ENCODE peak calls at places on chromosomes 16 and 17, in six cellular contexts. X is aorta; J is tibial artery; U is left ventricle myocardium inferior; M is body of pancreas; R is CD8-positive, alpha-beta T cell. W is an unnamed sample. For H3K9me3 and H3K36me3, the result is how much of the 10 kb centered on the place peaks cover.

GRCh38 chr17:66365903-66366302 is 63.5 kb downstream of the PRKCA start:
- DNase-seq in R (no peak), M (no peak), U (no peak), X (no peak), J (no peak), W (no peak)

GRCh38 chr17:79082311-79083190 is 7.9 kb downstream of the ENGASE start:
- DNase-seq in R (peak), J (no peak), X (no peak), M (peak), U (peak), W (peak)

GRCh38 chr16:62732101-62732500 is 695.9 kb upstream of the CDH8 start:
- DNase-seq in X (no peak), U (no peak), R (no peak), M (no peak), J (no peak), W (no peak)

GRCh38 chr16:30528799-30529457 is 2.6 kb upstream of the ZNF768 start:
- DNase-seq in M (no peak), J (no peak), R (no peak), X (no peak), U (no peak), W (no peak)

GRCh38 chr16:75317101-75317522 is 65.7 kb upstream of the BCAR1 start:
- DNase-seq in U (peak), J (no peak), R (no peak), M (no peak), X (no peak), W (no peak)

GRCh38 chr16:86203557-86204275 is 304.8 kb downstream of the IRF8 start:
- DNase-seq in X (no peak), J (no peak), M (no peak), U (no peak), R (no peak), W (no peak)

GRCh38 chr17:63358956-63359355 is 87.2 kb downstream of the CYB561 start:
- DNase-seq in J (no peak), X (no peak), M (no peak), U (no peak), R (no peak), W (no peak)

GRCh38 chr16:22664132-22664531 is 149.8 kb upstream of the HS3ST2 start:
- DNase-seq in M (no peak), U (no peak), R (no peak), X (no peak), J (no peak), W (no peak)

GRCh38 chr16:68091604-68092261 is 6.6 kb downstream of the NFATC3 start:
- DNase-seq in R (no peak), U (no peak), X (no peak), J (no peak), M (no peak), W (no peak)

GRCh38 chr16:89153848-89154271 is 17.7 kb upstream of the CDH15 start:
- DNase-seq in R (no peak), X (no peak), J (no peak), M (no peak), U (no peak), W (no peak)

GRCh38 chr17:48724241-48725004 is 1.4 kb downstream of the PRAC2 start:
- DNase-seq in M (peak), U (peak), R (peak), X (peak), J (peak), W (peak)

GRCh38 chr17:27797390-27798091 is 2.8 kb downstream of the NOS2 start:
- DNase-seq in R (no peak), X (no peak), J (no peak), U (no peak), M (no peak), W (no peak)

GRCh38 chr17:32341141-32341856 is 674 bp downstream of the C17orf75 start:
- DNase-seq in M (no peak), U (no peak), J (no peak), X (no peak), R (peak), W (no peak)

GRCh38 chr17:45809484-45809883 is 25.4 kb downstream of the CRHR1 start:
- DNase-seq in M (no peak), X (no peak), R (no peak), J (no peak), U (no peak), W (no peak)

GRCh38 chr16:88956546-88957455 is 20.2 kb downstream of the CBFA2T3 start:
- DNase-seq in U (no peak), M (no peak), J (no peak), X (peak), R (no peak), W (no peak)

GRCh38 chr17:66142428-66142827 is 49.5 kb downstream of the CEP112 start:
- DNase-seq in M (no peak), R (no peak), U (no peak), J (no peak), X (no peak), W (no peak)

GRCh38 chr17:17724991-17725852 is 44.0 kb downstream of the RAI1 start:
- DNase-seq in M (no peak), X (no peak), R (no peak), U (no peak), J (no peak), W (no peak)

GRCh38 chr16:53061701-53062159 is 6.9 kb downstream of the CHD9 start:
- DNase-seq in U (peak), R (no peak), X (peak), M (no peak), J (peak), W (no peak)

GRCh38 chr16:56807011-56807675 is 57.9 kb upstream of the SLC12A3 start:
- DNase-seq in R (no peak), U (no peak), X (no peak), J (no peak), M (no peak), W (no peak)

DNA sequence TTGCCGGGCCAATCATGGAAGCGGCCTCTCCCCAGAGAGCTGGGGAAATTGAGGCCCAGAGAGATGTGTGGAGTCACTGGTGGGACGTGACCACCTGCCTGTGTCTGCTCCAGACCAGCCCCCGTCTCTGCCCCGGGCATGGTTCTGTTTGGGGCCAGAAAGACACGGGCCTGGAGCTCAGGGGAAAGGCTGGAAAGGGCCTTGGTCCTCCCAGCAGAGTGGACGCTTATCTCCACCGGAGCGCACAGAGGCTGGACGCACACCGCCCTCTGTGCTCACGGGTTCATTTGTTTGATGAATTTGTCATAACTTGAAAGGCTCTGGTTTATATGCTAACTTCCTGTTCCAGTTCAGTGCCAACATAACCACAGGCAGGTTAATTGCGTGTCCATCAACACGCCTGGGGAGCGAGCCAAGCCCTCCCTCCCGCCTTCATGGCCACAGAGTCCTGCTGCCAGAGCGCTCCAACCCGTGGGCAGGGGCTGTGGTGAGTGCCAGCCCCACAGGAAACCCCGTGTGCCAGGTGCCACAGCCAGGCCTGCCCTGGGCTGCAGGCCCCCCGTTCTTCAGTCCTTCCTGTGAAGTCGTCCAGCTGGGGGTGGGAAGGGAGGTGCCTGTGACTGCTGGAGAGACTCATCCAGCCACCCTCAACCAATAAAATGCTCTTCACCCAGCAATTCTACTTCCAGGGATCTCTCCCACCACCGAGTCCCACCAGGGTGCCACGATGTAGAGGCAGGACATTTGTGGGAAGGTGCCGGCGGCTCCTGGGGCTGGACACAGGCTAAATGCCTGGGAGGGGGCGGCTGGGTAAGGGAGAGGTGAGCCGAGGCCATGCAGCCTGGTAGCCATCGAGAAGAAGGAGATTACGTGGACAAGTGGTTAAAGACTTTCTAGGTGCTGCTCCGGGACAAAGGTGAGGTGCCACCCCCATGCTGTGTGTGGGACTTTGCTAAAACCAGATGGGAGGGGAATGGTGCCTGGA is 29.4 kb upstream of the BAHCC1 start:
- DNase-seq in M (peak), U (no peak), J (peak), X (peak), R (no peak), W (no peak)
- H3K4me3 ChIP-seq in M (no peak), U (peak), J (peak), X (no peak), R (peak), W (no peak)

DNA sequence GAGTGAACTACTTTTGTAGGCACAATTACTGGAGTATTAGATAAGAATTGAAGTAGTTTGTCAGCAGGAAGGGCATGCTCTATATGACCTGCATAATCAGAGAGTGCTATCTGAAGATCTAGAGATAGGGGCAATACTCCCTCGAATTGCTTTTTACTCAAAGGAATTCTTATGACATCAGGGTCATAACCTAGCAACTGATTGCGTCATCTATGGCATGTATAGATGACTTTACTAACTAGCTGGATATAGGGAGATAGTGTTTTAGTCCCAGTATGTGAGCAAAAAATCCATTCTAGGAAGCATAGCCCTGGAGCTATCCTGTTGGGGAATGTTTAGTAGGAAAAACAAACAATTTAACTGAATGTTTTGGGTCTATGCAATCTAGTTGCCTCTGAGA is 109.5 kb upstream of the ZNF267 start:
- DNase-seq in U (no peak), X (no peak), M (no peak), J (no peak), R (no peak), W (no peak)
- H3K9me3 ChIP-seq in U (half or more), X (under half), M (under half), J (half or more), R (under half), W (under half)

GRCh38 chr17:8893059-8893458 is 25.6 kb upstream of the PIK3R6 start:
- DNase-seq in U (no peak), M (no peak), X (no peak), J (no peak), R (no peak), W (no peak)

GRCh38 chr17:8892338-8892690 is 24.8 kb upstream of the PIK3R6 start:
- DNase-seq in U (no peak), X (no peak), R (no peak), M (no peak), J (no peak), W (no peak)

GRCh38 chr17:8894189-8894611 is 26.7 kb upstream of the PIK3R6 start:
- DNase-seq in U (no peak), R (no peak), M (no peak), X (no peak), J (no peak), W (no peak)

GRCh38 chr17:8894673-8895578 is 27.5 kb upstream of the PIK3R6 start:
- DNase-seq in J (peak), M (peak), U (peak), X (no peak), R (peak), W (peak)

GRCh38 chr17:8893621-8894020 is 26.1 kb upstream of the PIK3R6 start:
- DNase-seq in J (no peak), X (no peak), U (no peak), R (no peak), M (no peak), W (no peak)
- H3K36me3 ChIP-seq in J (under half), X (under half), U (under half), R (half or more), M (under half), W (under half)

GRCh38 chr16:7492122-7492521 is 159.5 kb downstream of the RBFOX1 start:
- DNase-seq in J (no peak), R (no peak), U (no peak), X (no peak), M (no peak), W (no peak)

GRCh38 chr16:7493133-7493532 is 160.5 kb downstream of the RBFOX1 start:
- DNase-seq in R (no peak), J (no peak), M (no peak), U (no peak), X (no peak), W (no peak)

GRCh38 chr16:7501868-7502267 is 169.2 kb downstream of the RBFOX1 start:
- DNase-seq in X (no peak), J (no peak), M (no peak), U (no peak), R (no peak), W (no peak)

DNA sequence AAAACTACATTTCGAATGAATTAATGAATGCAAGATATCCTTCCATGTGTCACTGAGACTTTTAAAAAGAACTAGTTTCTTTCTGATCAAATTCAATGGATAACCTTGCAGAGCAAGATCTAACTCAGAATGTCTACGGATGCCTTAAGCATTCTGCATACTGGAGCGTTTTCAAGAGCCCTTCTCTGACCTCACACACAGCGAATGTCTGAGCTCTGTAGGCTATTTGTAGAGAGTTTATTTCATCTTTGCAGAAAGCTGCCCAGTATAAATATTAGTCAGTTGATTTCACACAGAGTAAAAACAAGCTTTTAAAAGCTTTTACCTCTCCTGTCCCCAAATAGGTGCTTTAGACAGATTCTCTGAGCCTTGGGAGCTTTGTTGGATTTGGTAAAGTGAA is 165.0 kb downstream of the RBFOX1 start:
- DNase-seq in X (no peak), M (no peak), R (no peak), U (no peak), J (no peak), W (no peak)
- H3K4me3 ChIP-seq in X (no peak), M (no peak), R (no peak), U (no peak), J (no peak), W (no peak)

GRCh38 chr17:38893113-38893512 is 23.3 kb downstream of the LASP1 start:
- DNase-seq in J (no peak), R (no peak), X (no peak), M (no peak), U (no peak), W (no peak)
- H3K9me3 ChIP-seq in J (under half), R (under half), X (under half), M (under half), U (under half), W (under half)

GRCh38 chr17:9895923-9896322 is 9.1 kb downstream of the RCVRN start:
- DNase-seq in M (no peak), X (no peak), R (no peak), U (no peak), J (no peak), W (no peak)

GRCh38 chr17:9887521-9887920 is 17.6 kb downstream of the RCVRN start:
- DNase-seq in U (no peak), M (no peak), X (no peak), J (no peak), R (no peak), W (no peak)

GRCh38 chr17:9893606-9894005 is 11.5 kb downstream of the RCVRN start:
- DNase-seq in M (no peak), R (no peak), J (no peak), U (no peak), X (no peak), W (no peak)

GRCh38 chr17:9886141-9886930 is 18.7 kb downstream of the RCVRN start:
- DNase-seq in J (no peak), X (no peak), R (no peak), M (no peak), U (no peak), W (no peak)

DNA sequence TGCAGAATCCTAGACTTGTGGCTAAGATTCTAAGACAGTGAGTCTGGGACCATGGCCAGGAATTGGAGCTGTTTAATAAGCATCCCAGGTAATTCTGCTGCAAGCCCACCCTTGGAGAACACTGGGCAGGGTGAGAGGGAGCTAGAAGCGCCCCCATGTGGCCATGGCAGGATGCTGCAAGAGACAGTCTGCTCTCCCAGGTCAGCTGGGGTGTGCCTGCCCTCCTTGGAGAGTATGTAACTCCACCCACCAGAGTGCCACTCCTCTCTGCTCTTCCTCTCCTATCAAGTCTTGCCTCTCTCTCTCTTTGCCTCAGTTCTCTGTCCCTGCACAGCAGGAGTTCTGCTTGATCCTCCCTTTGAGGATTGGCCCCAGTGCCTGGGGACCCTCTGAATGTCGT is 14.9 kb downstream of the RCVRN start:
- DNase-seq in U (no peak), M (no peak), R (no peak), J (no peak), X (no peak), W (no peak)
- H3K36me3 ChIP-seq in U (under half), M (under half), R (under half), J (under half), X (under half), W (under half)

DNA sequence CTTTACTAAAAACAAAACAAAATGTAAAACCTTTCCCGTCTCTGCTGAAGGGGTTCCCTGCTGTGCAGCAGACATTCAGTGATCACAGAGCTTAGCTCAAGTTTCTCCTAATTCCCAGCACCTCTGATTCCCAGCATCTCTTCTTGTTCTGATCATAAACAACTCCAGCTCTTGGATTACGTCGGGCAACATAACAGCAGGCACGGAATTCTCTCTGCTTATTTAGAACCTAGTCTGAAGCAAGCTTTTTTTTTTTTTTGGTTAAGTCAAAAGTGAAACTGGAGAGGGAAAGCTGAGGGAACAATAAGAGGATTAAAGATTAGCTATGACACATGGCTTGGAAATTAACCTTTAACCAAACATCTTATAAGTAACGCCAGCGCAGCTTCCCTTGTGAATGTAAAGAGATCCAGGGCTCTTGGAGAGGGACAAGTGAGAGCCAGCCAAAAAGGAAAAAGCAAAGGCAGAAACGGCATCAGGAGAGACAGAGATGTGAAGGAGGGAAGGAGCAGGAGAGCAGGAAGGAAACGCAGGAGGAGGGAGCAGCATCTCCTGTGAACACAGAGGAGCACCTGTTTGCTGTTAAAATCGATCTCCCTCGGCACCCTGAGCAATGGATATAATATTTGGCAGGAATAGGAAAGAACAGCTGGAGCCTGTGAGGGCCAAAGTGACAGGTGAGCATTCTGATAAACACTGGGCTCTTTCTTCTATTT is at the start of gene BCO1:
- DNase-seq in M (peak), R (no peak), J (no peak), X (no peak), U (no peak), W (no peak)
- H3K4me3 ChIP-seq in M (no peak), R (no peak), J (peak), X (peak), U (peak), W (peak)

GRCh38 chr17:61795546-61795945 is 67.8 kb downstream of the BRIP1 start:
- DNase-seq in J (no peak), X (no peak), R (no peak), M (no peak), U (no peak), W (no peak)
- H3K9me3 ChIP-seq in J (under half), X (under half), R (under half), M (under half), U (under half), W (under half)

GRCh38 chr16:28837672-28838557 is 8.2 kb downstream of the TUFM start:
- DNase-seq in J (no peak), M (no peak), R (no peak), X (peak), U (no peak), W (no peak)
- H3K36me3 ChIP-seq in J (half or more), M (under half), R (under half), X (under half), U (half or more), W (half or more)

W was measured in SJSA1.